ENCODE peak calls at places on chromosomes 5 and 9, in four cellular contexts. G, U, M and B are unnamed samples.

GRCh38 chr5:59597690-59598546 is 295.6 kb downstream of the PDE4D start:
- DNase-seq in M (no peak), G (no peak), U (no peak), B (no peak)

GRCh38 chr9:18238752-18239151 is 235.2 kb upstream of the ADAMTSL1 start:
- DNase-seq in M (no peak), U (no peak), G (no peak), B (no peak)

GRCh38 chr5:168362097-168362885 is 70.8 kb downstream of the WWC1 start:
- DNase-seq in M (no peak), U (no peak), G (no peak), B (no peak)

GRCh38 chr5:91434348-91434747 is 51.2 kb upstream of the ARRDC3 start:
- DNase-seq in M (no peak), G (no peak), U (no peak), B (peak)

GRCh38 chr5:93273176-93273575 is 307.8 kb downstream of the NR2F1-AS1 start:
- DNase-seq in G (no peak), M (no peak), U (no peak), B (no peak)

GRCh38 chr9:136484153-136485048 is 1.6 kb upstream of the SEC16A start:
- DNase-seq in G (no peak), M (no peak), U (peak), B (peak)

GRCh38 chr5:126003309-126003708 is 419.9 kb upstream of the GRAMD2B start:
- DNase-seq in U (no peak), G (no peak), M (no peak), B (no peak)

GRCh38 chr5:177397875-177398390 is 2.5 kb downstream of the PFN3 start:
- DNase-seq in M (no peak), G (no peak), U (no peak), B (no peak)

GRCh38 chr5:1728846-1729245 is 70.8 kb downstream of the MRPL36 start:
- DNase-seq in G (peak), M (no peak), U (no peak), B (no peak)

GRCh38 chr9:82021198-82021597 is 32.6 kb downstream of the SPATA31D1 start:
- DNase-seq in M (no peak), G (no peak), U (no peak), B (no peak)

GRCh38 chr5:35924122-35924949 is 14.1 kb downstream of the CAPSL start:
- DNase-seq in G (no peak), U (no peak), M (no peak), B (no peak)

GRCh38 chr5:1106385-1107166 is 5.3 kb downstream of the SLC12A7 start:
- DNase-seq in M (no peak), G (no peak), U (no peak), B (no peak)

GRCh38 chr5:10330511-10331105 is 22.9 kb upstream of the MARCHF6 start:
- DNase-seq in U (no peak), G (no peak), M (no peak), B (no peak)

GRCh38 chr5:31048282-31048974 is 145.1 kb upstream of the CDH6 start:
- DNase-seq in G (no peak), U (no peak), M (no peak), B (no peak)

GRCh38 chr9:82354260-82354659 is 365.7 kb downstream of the SPATA31D1 start:
- DNase-seq in M (no peak), U (no peak), G (no peak), B (no peak)

GRCh38 chr9:99075246-99075912 is 29.5 kb upstream of the TGFBR1 start:
- DNase-seq in M (no peak), G (no peak), U (no peak), B (no peak)

GRCh38 chr9:75788006-75788634 is 102.4 kb upstream of the PCSK5 start:
- DNase-seq in M (no peak), U (no peak), G (no peak), B (no peak)

GRCh38 chr5:153585616-153586015 is 95.1 kb downstream of the GRIA1 start:
- DNase-seq in U (no peak), M (no peak), G (no peak), B (no peak)

GRCh38 chr9:10366171-10366779 is 246.5 kb downstream of the PTPRD start:
- DNase-seq in U (no peak), G (no peak), M (peak), B (peak)

GRCh38 chr5:120007619-120008018 is 378.3 kb downstream of the FAM170A start:
- DNase-seq in G (no peak), M (no peak), U (no peak), B (no peak)
- TF ChIP-seq CTCF in G (no peak), M (no peak), U (no peak), B (no peak)

GRCh38 chr9:5430912-5431311 is 6.8 kb downstream of the PLGRKT start:
- DNase-seq in U (no peak), M (no peak), G (no peak), B (no peak)
- TF ChIP-seq CTCF in U (no peak), M (no peak), G (no peak), B (no peak)

GRCh38 chr5:137206030-137206715 is 293.0 kb downstream of the SPOCK1 start:
- DNase-seq in G (no peak), M (no peak), U (no peak), B (no peak)
- TF ChIP-seq CTCF in G (no peak), M (no peak), U (no peak), B (no peak)

GRCh38 chr5:124895236-124895635 is 148.8 kb upstream of the ZNF608 start:
- DNase-seq in M (no peak), G (no peak), U (no peak), B (no peak)
- TF ChIP-seq CTCF in M (no peak), G (no peak), U (no peak), B (no peak)

DNA sequence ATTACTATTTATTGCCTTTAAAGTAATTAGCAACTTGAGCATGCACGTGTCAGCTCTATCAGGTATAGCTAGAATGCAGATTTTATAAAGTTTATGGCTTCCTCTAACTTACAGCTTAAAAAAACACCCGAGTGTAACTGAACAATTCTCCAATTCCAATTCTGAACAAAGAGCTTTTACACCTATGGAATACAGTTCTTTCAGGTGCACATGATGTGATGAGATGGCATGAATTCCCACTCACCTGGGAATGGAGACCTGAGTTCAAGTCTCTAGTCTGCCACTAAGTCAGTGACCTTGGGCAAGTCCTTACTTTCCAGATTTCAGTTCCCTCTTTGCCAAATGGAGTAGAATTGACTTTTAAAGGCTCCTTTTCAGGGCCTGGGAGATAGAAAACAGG is 1.8 kb downstream of the ZFAND5 start:
- DNase-seq in U (no peak), G (no peak), M (no peak), B (no peak)
- TF ChIP-seq CTCF in U (no peak), G (no peak), M (no peak), B (no peak)

GRCh38 chr5:113050606-113051391 is 74.2 kb downstream of the DCP2 start:
- DNase-seq in M (no peak), U (no peak), G (no peak), B (no peak)
- TF ChIP-seq CTCF in M (no peak), U (no peak), G (no peak), B (no peak)

GRCh38 chr5:135386096-135386495 is 12.9 kb downstream of the MACROH2A1 start:
- DNase-seq in U (no peak), G (no peak), M (no peak), B (no peak)
- TF ChIP-seq CTCF in U (no peak), G (no peak), M (no peak), B (no peak)

GRCh38 chr9:92133949-92134604 is 18.9 kb upstream of the SPTLC1 start:
- DNase-seq in U (peak), M (peak), G (peak), B (peak)
- TF ChIP-seq CTCF in U (peak), M (peak), G (peak), B (peak)